ENCODE peak calls at places on chromosomes 7 and 10, in nine cellular contexts. O, T, P, M, N, B, Z, E and S are unnamed samples.

GRCh38 chr10:125479059-125479458 is 203.9 kb downstream of the TEX36 start:
- DNase-seq in O (no peak), B (no peak), M (no peak), N (no peak), E (no peak), Z (no peak), P (no peak), T (no peak), S (no peak)

GRCh38 chr7:157678503-157678902 is 341.7 kb downstream of the DNAJB6 start:
- DNase-seq in B (no peak), T (no peak), P (no peak), Z (no peak), M (no peak), E (no peak), O (no peak), N (no peak), S (no peak)

GRCh38 chr10:42753507-42754154 is 29.0 kb upstream of the BMS1 start:
- DNase-seq in O (no peak), E (peak; percentile 23), T (no peak), Z (no peak), M (peak; percentile 80), P (no peak), B (peak; percentile 35), N (no peak), S (no peak)

GRCh38 chr10:74947781-74948401 is 121.5 kb downstream of the KAT6B start:
- DNase-seq in B (no peak), T (peak; percentile 48), P (no peak), N (no peak), M (no peak), E (no peak), Z (no peak), O (no peak), S (no peak)

GRCh38 chr10:58531084-58531695 is 18.5 kb downstream of the BICC1 start:
- DNase-seq in O (no peak), E (no peak), T (peak; percentile 68), P (peak; percentile 52), Z (no peak), M (no peak), B (peak; percentile 10), N (no peak), S (peak; percentile 87)

GRCh38 chr7:23405240-23405618 is 65.1 kb downstream of the IGF2BP3 start:
- DNase-seq in M (no peak), O (no peak), P (no peak), E (no peak), N (no peak), T (no peak), Z (no peak), B (no peak), S (no peak)

GRCh38 chr10:27072436-27073114 is 27.7 kb downstream of the ANKRD26 start:
- DNase-seq in Z (no peak), O (no peak), T (no peak), M (no peak), B (no peak), P (no peak), N (no peak), E (no peak), S (no peak)

GRCh38 chr10:72218329-72218728 is 2.3 kb upstream of the ASCC1 start:
- DNase-seq in M (no peak), N (no peak), Z (no peak), E (no peak), T (no peak), O (no peak), P (no peak), B (no peak), S (no peak)

GRCh38 chr10:24331457-24331856 is 122.5 kb downstream of the KIAA1217 start:
- DNase-seq in P (peak; percentile 62), E (no peak), M (no peak), N (no peak), O (peak; percentile 36), Z (no peak), T (no peak), B (peak; percentile 60), S (peak; percentile 88)

GRCh38 chr7:83201355-83201754 is 38.7 kb upstream of the PCLO start:
- DNase-seq in E (no peak), N (no peak), O (no peak), T (no peak), M (no peak), Z (no peak), B (no peak), P (no peak), S (no peak)

GRCh38 chr7:86445285-86445684 is 198.4 kb upstream of the GRM3 start:
- DNase-seq in M (no peak), N (no peak), E (no peak), Z (no peak), O (no peak), P (no peak), B (no peak), T (no peak), S (no peak)

GRCh38 chr7:25844109-25844915 is 307.7 kb upstream of the NFE2L3 start:
- DNase-seq in B (no peak), T (no peak), O (no peak), Z (no peak), N (no peak), E (no peak), M (no peak), P (no peak), S (no peak)

GRCh38 chr10:1045415-1045814 is 3.5 kb downstream of the IDI1 start:
- DNase-seq in E (no peak), N (no peak), Z (no peak), P (no peak), T (no peak), M (no peak), O (no peak), B (no peak), S (no peak)

GRCh38 chr7:79386688-79387422 is 66.6 kb downstream of the MAGI2 start:
- DNase-seq in M (no peak), B (no peak), N (no peak), T (no peak), Z (no peak), O (no peak), E (no peak), P (no peak), S (no peak)

GRCh38 chr10:45594276-45595157 is 78.1 kb downstream of the ZFAND4 start:
- DNase-seq in T (peak; percentile 93), O (peak; percentile 93), E (peak; percentile 88), Z (peak; percentile 72), B (peak; percentile 94), P (peak; percentile 94), M (peak; percentile 98), N (peak; percentile 98), S (peak; percentile 96)

GRCh38 chr7:77727936-77728701 is 31.9 kb downstream of the RSBN1L start:
- DNase-seq in E (no peak), N (peak; percentile 50), P (no peak), O (no peak), M (no peak), B (no peak), Z (no peak), T (peak; percentile 64), S (no peak)

GRCh38 chr10:73577788-73578187 is 13.4 kb downstream of the USP54 start:
- DNase-seq in T (no peak), B (peak; percentile 65), E (peak; percentile 67), N (peak; percentile 93), Z (peak; percentile 66), M (no peak), O (peak; percentile 59), P (peak; percentile 83), S (peak; percentile 29)

GRCh38 chr7:73904219-73905136 is 43.5 kb downstream of the TMEM270 start:
- DNase-seq in P (no peak), N (peak; percentile 82), Z (peak; percentile 73), B (peak; percentile 48), M (peak; percentile 65), E (no peak), T (no peak), O (no peak), S (no peak)

GRCh38 chr10:98264378-98265065 is 3.5 kb downstream of the LOXL4 start:
- DNase-seq in N (peak; percentile 91), O (no peak), T (no peak), E (no peak), P (no peak), M (no peak), B (no peak), Z (no peak), S (no peak)

GRCh38 chr7:25228386-25228785 is at the start of gene NPVF:
- DNase-seq in Z (no peak), N (no peak), O (no peak), M (no peak), E (no peak), P (no peak), T (no peak), B (no peak), S (no peak)

GRCh38 chr7:21253740-21254687 is 173.9 kb upstream of the SP4 start:
- DNase-seq in E (no peak), N (no peak), B (no peak), M (no peak), T (peak; percentile 61), O (no peak), Z (no peak), P (peak; percentile 63), S (no peak)

GRCh38 chr7:31981874-31982390 is 88.3 kb downstream of the PDE1C start:
- DNase-seq in N (no peak), Z (no peak), B (no peak), P (no peak), M (no peak), O (peak; percentile 26), E (no peak), T (no peak), S (no peak)

GRCh38 chr7:21911341-21911875 is 34.3 kb downstream of the CDCA7L start:
- DNase-seq in P (no peak), E (no peak), O (no peak), M (no peak), T (no peak), B (no peak), Z (no peak), N (no peak), S (no peak)

GRCh38 chr7:146892151-146892550 is 775.5 kb downstream of the CNTNAP2 start:
- DNase-seq in O (no peak), P (no peak), Z (no peak), M (no peak), E (no peak), B (no peak), T (no peak), N (no peak), S (no peak)
- H3K4me3 ChIP-seq in O (no peak overlapping the region), P (no peak overlapping the region), Z (no peak overlapping the region), M (no peak overlapping the region), E (no peak overlapping the region), B (no peak overlapping the region), T (no peak overlapping the region), N (no peak overlapping the region), S (no peak overlapping the region)

GRCh38 chr10:108378779-108379178 is 1214.3 kb upstream of the SORCS1 start:
- DNase-seq in M (no peak), N (no peak), T (no peak), E (no peak), B (no peak), P (no peak), O (no peak), Z (no peak), S (no peak)
- H3K9me3 ChIP-seq in M (no peaks in the 10 kb centered on the region), N (no peaks in the 10 kb centered on the region), T (no peaks in the 10 kb centered on the region), E (no peaks in the 10 kb centered on the region), B (peaks cover 3% of the 10 kb centered on the region), P (no peaks in the 10 kb centered on the region), O (no peaks in the 10 kb centered on the region), Z (no peaks in the 10 kb centered on the region), S (no peaks in the 10 kb centered on the region)

GRCh38 chr7:41996381-41997035 is 240.5 kb downstream of the GLI3 start:
- DNase-seq in M (no peak), P (no peak), B (no peak), O (no peak), N (no peak), Z (no peak), T (no peak), E (no peak), S (no peak)
- H3K4me3 ChIP-seq in M (no peak overlapping the region), P (no peak overlapping the region), B (no peak overlapping the region), O (no peak overlapping the region), N (no peak overlapping the region), Z (no peak overlapping the region), T (no peak overlapping the region), E (no peak overlapping the region), S (no peak overlapping the region)

GRCh38 chr7:7191137-7191536 is 8.8 kb downstream of the C1GALT1 start:
- DNase-seq in O (no peak), B (no peak), Z (no peak), T (no peak), N (no peak), M (no peak), E (no peak), P (no peak), S (no peak)
- H3K9me3 ChIP-seq in O (peaks cover 12% of the 10 kb centered on the region), B (no peaks in the 10 kb centered on the region), Z (no peaks in the 10 kb centered on the region), T (peaks cover 2% of the 10 kb centered on the region), N (no peaks in the 10 kb centered on the region), M (no peaks in the 10 kb centered on the region), E (no peaks in the 10 kb centered on the region), P (no peaks in the 10 kb centered on the region), S (no peaks in the 10 kb centered on the region)